ENCODE peak calls at places on chromosomes 7 and 10, in nine cellular contexts. W, V, Z, H, F, D, U, X and B are unnamed samples.

GRCh38 chr10:16653223-16653622 is 131.5 kb upstream of the C1QL3 start:
- DNase-seq in W (no peak), V (no peak), Z (no peak), H (no peak), F (no peak), D (no peak), U (no peak), X (no peak), B (no peak)

GRCh38 chr7:158743219-158743618 is 38.6 kb upstream of the NCAPG2 start:
- DNase-seq in W (no peak), V (no peak), Z (no peak), H (peak), F (no peak), D (no peak), U (no peak), X (no peak), B (no peak)

GRCh38 chr7:25852249-25852994 is 299.6 kb upstream of the NFE2L3 start:
- DNase-seq in W (peak), V (no peak), Z (no peak), H (peak), F (no peak), D (peak), U (no peak), X (no peak), B (peak)

GRCh38 chr7:83655951-83656556 is 7.1 kb upstream of the SEMA3E start:
- DNase-seq in W (no peak), V (peak), Z (no peak), H (no peak), F (peak), D (peak), U (no peak), X (no peak), B (no peak)

GRCh38 chr7:128410092-128410665 is 397 bp upstream of the IMPDH1 start:
- DNase-seq in W (no peak), V (no peak), Z (peak), H (peak), F (no peak), D (peak), U (peak), X (peak), B (no peak)

GRCh38 chr10:125683063-125683462 is at the start of gene TEX36:
- DNase-seq in W (no peak), V (no peak), Z (no peak), H (no peak), F (no peak), D (no peak), U (no peak), X (no peak), B (no peak)

GRCh38 chr10:127922675-127923366 is 15.9 kb downstream of the PTPRE start:
- DNase-seq in W (no peak), V (no peak), Z (no peak), H (no peak), F (peak), D (no peak), U (no peak), X (no peak), B (no peak)

GRCh38 chr10:3622845-3623621 is 162.0 kb downstream of the KLF6 start:
- DNase-seq in W (no peak), V (no peak), Z (no peak), H (peak), F (no peak), D (no peak), U (no peak), X (no peak), B (no peak)

GRCh38 chr10:87961314-87961713 is 97.9 kb downstream of the PTEN start:
- DNase-seq in W (no peak), V (no peak), Z (no peak), H (no peak), F (no peak), D (no peak), U (no peak), X (no peak), B (no peak)

GRCh38 chr10:51073461-51074237 is 638 bp upstream of the PRKG1 start:
- DNase-seq in W (peak), V (peak), Z (no peak), H (no peak), F (no peak), D (no peak), U (no peak), X (no peak), B (no peak)

GRCh38 chr7:94654764-94655561 is 970 bp downstream of the SGCE start:
- DNase-seq in W (no peak), V (no peak), Z (no peak), H (no peak), F (no peak), D (peak), U (no peak), X (peak), B (peak)

GRCh38 chr10:119970107-119970506 is 77.6 kb downstream of the SEC23IP start:
- DNase-seq in W (no peak), V (no peak), Z (no peak), H (no peak), F (no peak), D (no peak), U (no peak), X (no peak), B (no peak)

GRCh38 chr10:60291354-60291930 is 98.2 kb downstream of the ANK3 start:
- DNase-seq in W (no peak), V (no peak), Z (no peak), H (no peak), F (no peak), D (no peak), U (no peak), X (no peak), B (no peak)

GRCh38 chr7:1027285-1028043 is 16.9 kb upstream of the GPR146 start:
- DNase-seq in W (no peak), V (no peak), Z (no peak), H (no peak), F (no peak), D (peak), U (no peak), X (peak), B (no peak)

GRCh38 chr7:76505168-76506080 is 4.9 kb upstream of the UPK3B start:
- DNase-seq in W (no peak), V (no peak), Z (no peak), H (no peak), F (no peak), D (no peak), U (no peak), X (no peak), B (peak)

GRCh38 chr7:116546916-116547315 is 22.1 kb downstream of the CAV1 start:
- DNase-seq in W (no peak), V (no peak), Z (no peak), H (no peak), F (no peak), D (no peak), U (no peak), X (no peak), B (no peak)

GRCh38 chr10:116728526-116729096 is 13.8 kb downstream of the HSPA12A start:
- DNase-seq in W (no peak), V (no peak), Z (no peak), H (no peak), F (no peak), D (no peak), U (no peak), X (no peak), B (no peak)

GRCh38 chr10:15482168-15482567 is 111.1 kb upstream of the FAM171A1 start:
- DNase-seq in W (no peak), V (no peak), Z (no peak), H (no peak), F (no peak), D (no peak), U (no peak), X (no peak), B (no peak)

GRCh38 chr10:132861884-132862461 is 76.0 kb upstream of the NKX6-2 start:
- DNase-seq in W (peak), V (no peak), Z (no peak), H (no peak), F (no peak), D (no peak), U (no peak), X (no peak), B (peak)

GRCh38 chr7:133742709-133743538 is 384.2 kb upstream of the LRGUK start:
- DNase-seq in W (no peak), V (no peak), Z (no peak), H (no peak), F (peak), D (peak), U (no peak), X (no peak), B (no peak)

GRCh38 chr7:101701153-101701794 is 72.2 kb upstream of the MYL10 start:
- DNase-seq in W (peak), V (no peak), Z (no peak), H (no peak), F (no peak), D (no peak), U (no peak), X (no peak), B (no peak)

GRCh38 chr10:60646966-60647796 is 131.1 kb upstream of the CDK1 start:
- DNase-seq in W (peak), V (no peak), Z (no peak), H (peak), F (peak), D (peak), U (no peak), X (no peak), B (no peak)

GRCh38 chr7:104891949-104892348 is 122.1 kb upstream of the KMT2E start:
- DNase-seq in W (no peak), V (no peak), Z (no peak), H (no peak), F (no peak), D (no peak), U (no peak), X (no peak), B (no peak)

GRCh38 chr7:24869572-24869971 is 110.4 kb downstream of the OSBPL3 start:
- DNase-seq in W (no peak), V (no peak), Z (no peak), H (no peak), F (no peak), D (no peak), U (no peak), X (no peak), B (no peak)

GRCh38 chr7:123191132-123191531 is 8.6 kb downstream of the SLC13A1 start:
- DNase-seq in W (no peak), V (no peak), Z (no peak), H (no peak), F (no peak), D (peak), U (no peak), X (no peak), B (no peak)

GRCh38 chr10:79068203-79068561 is 584 bp upstream of the ZMIZ1 start:
- DNase-seq in W (no peak), V (no peak), Z (peak), H (peak), F (no peak), D (peak), U (no peak), X (no peak), B (no peak)

GRCh38 chr7:66602159-66602558 is 26.5 kb upstream of the KCTD7 start:
- DNase-seq in W (no peak), V (no peak), Z (no peak), H (no peak), F (no peak), D (no peak), U (no peak), X (no peak), B (no peak)

GRCh38 chr10:103761075-103761920 is 94.1 kb downstream of the SH3PXD2A start:
- DNase-seq in W (no peak), V (no peak), Z (no peak), H (no peak), F (peak), D (peak), U (no peak), X (peak), B (no peak)

GRCh38 chr7:157017639-157018327 is 7.3 kb upstream of the MNX1 start:
- DNase-seq in W (peak), V (no peak), Z (no peak), H (no peak), F (no peak), D (peak), U (no peak), X (no peak), B (peak)

GRCh38 chr10:9239298-9239697 is 1184.8 kb downstream of the GATA3 start:
- DNase-seq in W (no peak), V (no peak), Z (no peak), H (no peak), F (no peak), D (no peak), U (no peak), X (no peak), B (no peak)

GRCh38 chr7:42790196-42790595 is 121.7 kb downstream of the C7orf25 start:
- DNase-seq in W (no peak), V (no peak), Z (no peak), H (no peak), F (no peak), D (no peak), U (no peak), X (no peak), B (no peak)

GRCh38 chr10:35347088-35347487 is 10.8 kb downstream of the CCNY start:
- DNase-seq in W (no peak), V (no peak), Z (no peak), H (no peak), F (no peak), D (no peak), U (no peak), X (no peak), B (no peak)